ENCODE peak calls at places on chromosomes 7 and 10, in seven cellular contexts. N is cardiac muscle cell, Z is fibroblast of lung, U is upper lobe of right lung, Y is Peyer's patch, W is hepatocyte, R is right atrium auricular region. V is an unnamed sample. For H3K4me1 and H3K27me3, the result is how much of the 10 kb centered on the place peaks cover.

GRCh38 chr7:148927141-148927540 is 43.0 kb upstream of the EZH2 start:
- DNase-seq in N (no peak), Z (no peak), U (no peak), Y (no peak), W (no peak), R (no peak), V (no peak)

GRCh38 chr7:68865351-68865885 is 732.9 kb upstream of the AUTS2 start:
- DNase-seq in N (no peak), Z (peak), U (no peak), Y (no peak), W (no peak), R (no peak), V (no peak)

GRCh38 chr7:34844401-34844800 is 186.4 kb downstream of the NPSR1 start:
- DNase-seq in N (no peak), Z (no peak), U (no peak), Y (no peak), W (no peak), R (no peak), V (no peak)

GRCh38 chr7:26779978-26780595 is 84.3 kb downstream of the SKAP2 start:
- DNase-seq in N (no peak), Z (no peak), U (no peak), Y (no peak), W (no peak), R (no peak), V (no peak)

GRCh38 chr10:11429439-11430052 is 181.9 kb downstream of the USP6NL start:
- DNase-seq in N (no peak), Z (peak), U (no peak), Y (no peak), W (no peak), R (no peak), V (no peak)

GRCh38 chr7:56078196-56078595 is 14.1 kb downstream of the SUMF2 start:
- DNase-seq in N (no peak), Z (no peak), U (peak), Y (no peak), W (no peak), R (no peak), V (no peak)

GRCh38 chr10:75103881-75104686 is 7.4 kb upstream of the SAMD8 start:
- DNase-seq in N (no peak), Z (no peak), U (no peak), Y (no peak), W (no peak), R (no peak), V (no peak)

GRCh38 chr10:77890097-77890496 is 36.5 kb downstream of the DLG5 start:
- DNase-seq in N (no peak), Z (no peak), U (no peak), Y (no peak), W (no peak), R (no peak), V (no peak)

GRCh38 chr10:12819071-12819470 is 182.4 kb downstream of the CCDC3 start:
- DNase-seq in N (no peak), Z (no peak), U (no peak), Y (no peak), W (no peak), R (no peak), V (no peak)

GRCh38 chr7:89887489-89887888 is 266.8 kb upstream of the STEAP1 start:
- DNase-seq in N (no peak), Z (no peak), U (no peak), Y (no peak), W (peak), R (no peak), V (no peak)

GRCh38 chr7:87216701-87217508 is 2.6 kb downstream of the TMEM243 start:
- DNase-seq in N (no peak), Z (no peak), U (no peak), Y (peak), W (no peak), R (no peak), V (no peak)

GRCh38 chr10:2798340-2798739 is 269.0 kb upstream of the PFKP start:
- DNase-seq in N (no peak), Z (no peak), U (no peak), Y (no peak), W (no peak), R (no peak), V (no peak)

GRCh38 chr7:90250601-90251303 is 5.8 kb downstream of the CFAP69 start:
- DNase-seq in N (no peak), Z (peak), U (no peak), Y (no peak), W (no peak), R (no peak), V (no peak)

GRCh38 chr10:3427846-3428442 is 255.4 kb upstream of the PITRM1 start:
- DNase-seq in N (no peak), Z (no peak), U (no peak), Y (no peak), W (no peak), R (peak), V (no peak)

GRCh38 chr7:158388072-158388471 is 199.6 kb downstream of the PTPRN2 start:
- DNase-seq in N (no peak), Z (no peak), U (peak), Y (no peak), W (no peak), R (no peak), V (no peak)

GRCh38 chr7:131284702-131285419 is 42.8 kb upstream of the MKLN1 start:
- DNase-seq in N (no peak), Z (peak), U (peak), Y (no peak), W (peak), R (peak), V (peak)

GRCh38 chr7:154867068-154867467 is 135.9 kb downstream of the PAXIP1 start:
- DNase-seq in N (no peak), Z (no peak), U (peak), Y (no peak), W (no peak), R (no peak), V (no peak)

GRCh38 chr7:149869291-149869650 is 4.5 kb upstream of the ATP6V0E2 start:
- DNase-seq in N (no peak), Z (no peak), U (no peak), Y (peak), W (no peak), R (peak), V (no peak)

GRCh38 chr7:6078548-6078947 is 47.4 kb downstream of the ANKRD61 start:
- DNase-seq in N (no peak), Z (no peak), U (no peak), Y (no peak), W (no peak), R (no peak), V (no peak)

GRCh38 chr10:124465003-124465776 is 3.6 kb downstream of the LHPP start:
- DNase-seq in N (no peak), Z (no peak), U (no peak), Y (peak), W (no peak), R (no peak), V (no peak)

GRCh38 chr10:12741255-12741915 is 260.1 kb downstream of the CCDC3 start:
- DNase-seq in N (no peak), Z (no peak), U (no peak), Y (no peak), W (no peak), R (peak), V (peak)

GRCh38 chr7:75892634-75893272 is 13.9 kb downstream of the RHBDD2 start:
- DNase-seq in N (no peak), Z (peak), U (peak), Y (no peak), W (peak), R (peak), V (peak)

GRCh38 chr7:80827238-80827633 is 91.6 kb downstream of the SEMA3C start:
- DNase-seq in N (no peak), Z (no peak), U (no peak), Y (no peak), W (no peak), R (no peak), V (no peak)

GRCh38 chr7:84200859-84201258 is 6.3 kb upstream of the SEMA3A start:
- DNase-seq in N (no peak), Z (peak), U (no peak), Y (no peak), W (no peak), R (no peak), V (no peak)

GRCh38 chr7:36132025-36132424 is 21.0 kb upstream of the EEPD1 start:
- DNase-seq in N (no peak), Z (no peak), U (no peak), Y (no peak), W (no peak), R (no peak), V (no peak)

GRCh38 chr7:42593860-42594259 is 318.0 kb downstream of the C7orf25 start:
- DNase-seq in N (no peak), Z (no peak), U (no peak), Y (no peak), W (no peak), R (no peak), V (no peak)

GRCh38 chr7:42596737-42597136 is 315.1 kb downstream of the C7orf25 start:
- DNase-seq in N (no peak), Z (no peak), U (no peak), Y (no peak), W (no peak), R (no peak), V (no peak)

GRCh38 chr7:42597296-42597695 is 314.6 kb downstream of the C7orf25 start:
- DNase-seq in N (no peak), Z (no peak), U (no peak), Y (no peak), W (no peak), R (no peak), V (no peak)
- H3K4me1 ChIP-seq in N (under half), Z (under half), U (under half), Y (under half), W (under half), R (under half), V (under half)

GRCh38 chr10:110501142-110501937 is 3.6 kb downstream of the DUSP5 start:
- DNase-seq in N (peak), Z (peak), U (peak), Y (peak), W (peak), R (peak), V (peak)

GRCh38 chr10:110502851-110503301 is 5.2 kb downstream of the DUSP5 start:
- DNase-seq in N (no peak), Z (peak), U (no peak), Y (peak), W (peak), R (no peak), V (peak)

GRCh38 chr10:110500515-110500905 is 2.8 kb downstream of the DUSP5 start:
- DNase-seq in N (peak), Z (peak), U (no peak), Y (no peak), W (peak), R (no peak), V (no peak)

GRCh38 chr10:110503528-110504110 is 5.9 kb downstream of the DUSP5 start:
- DNase-seq in N (no peak), Z (no peak), U (no peak), Y (no peak), W (no peak), R (no peak), V (no peak)

GRCh38 chr10:110502072-110502845 is 4.6 kb downstream of the DUSP5 start:
- DNase-seq in N (no peak), Z (no peak), U (no peak), Y (no peak), W (no peak), R (no peak), V (no peak)
- H3K27me3 ChIP-seq in N (under half), Z (under half), U (under half), Y (under half), W (under half), R (under half), V (under half)

GRCh38 chr10:69318087-69318996 is 40.0 kb downstream of the HK1 start:
- DNase-seq in N (peak), Z (peak), U (peak), Y (peak), W (peak), R (peak), V (peak)

GRCh38 chr10:69320521-69320920 is 42.2 kb downstream of the HK1 start:
- DNase-seq in N (no peak), Z (no peak), U (no peak), Y (no peak), W (no peak), R (no peak), V (no peak)

GRCh38 chr10:69318997-69319727 is 40.9 kb downstream of the HK1 start:
- DNase-seq in N (peak), Z (peak), U (peak), Y (peak), W (peak), R (peak), V (peak)

GRCh38 chr10:69321037-69321715 is 42.9 kb downstream of the HK1 start:
- DNase-seq in N (no peak), Z (no peak), U (peak), Y (no peak), W (no peak), R (no peak), V (no peak)

DNA sequence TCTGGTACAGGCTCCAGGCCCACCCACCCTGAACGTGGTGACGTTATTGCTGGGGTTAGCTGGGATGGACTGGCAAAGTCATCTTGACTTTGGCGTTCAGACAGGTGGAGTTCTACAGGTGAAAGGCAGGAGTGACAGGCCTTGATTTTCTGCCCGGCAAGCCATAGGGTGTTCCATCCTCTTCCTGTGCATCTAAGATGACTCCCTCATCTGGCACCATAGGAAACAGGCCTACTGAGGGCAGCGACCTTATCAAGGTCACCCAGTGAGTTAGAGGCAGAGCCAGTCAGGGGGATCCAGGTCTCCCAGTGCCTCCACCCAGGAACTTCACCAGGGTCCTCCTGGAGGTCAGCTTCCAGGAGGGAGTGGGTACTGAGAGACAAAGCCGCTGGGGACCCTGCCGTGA is 41.6 kb downstream of the HK1 start:
- DNase-seq in N (no peak), Z (no peak), U (no peak), Y (no peak), W (no peak), R (no peak), V (no peak)
- H3K4me1 ChIP-seq in N (under half), Z (under half), U (under half), Y (under half), W (under half), R (under half), V (under half)

DNA sequence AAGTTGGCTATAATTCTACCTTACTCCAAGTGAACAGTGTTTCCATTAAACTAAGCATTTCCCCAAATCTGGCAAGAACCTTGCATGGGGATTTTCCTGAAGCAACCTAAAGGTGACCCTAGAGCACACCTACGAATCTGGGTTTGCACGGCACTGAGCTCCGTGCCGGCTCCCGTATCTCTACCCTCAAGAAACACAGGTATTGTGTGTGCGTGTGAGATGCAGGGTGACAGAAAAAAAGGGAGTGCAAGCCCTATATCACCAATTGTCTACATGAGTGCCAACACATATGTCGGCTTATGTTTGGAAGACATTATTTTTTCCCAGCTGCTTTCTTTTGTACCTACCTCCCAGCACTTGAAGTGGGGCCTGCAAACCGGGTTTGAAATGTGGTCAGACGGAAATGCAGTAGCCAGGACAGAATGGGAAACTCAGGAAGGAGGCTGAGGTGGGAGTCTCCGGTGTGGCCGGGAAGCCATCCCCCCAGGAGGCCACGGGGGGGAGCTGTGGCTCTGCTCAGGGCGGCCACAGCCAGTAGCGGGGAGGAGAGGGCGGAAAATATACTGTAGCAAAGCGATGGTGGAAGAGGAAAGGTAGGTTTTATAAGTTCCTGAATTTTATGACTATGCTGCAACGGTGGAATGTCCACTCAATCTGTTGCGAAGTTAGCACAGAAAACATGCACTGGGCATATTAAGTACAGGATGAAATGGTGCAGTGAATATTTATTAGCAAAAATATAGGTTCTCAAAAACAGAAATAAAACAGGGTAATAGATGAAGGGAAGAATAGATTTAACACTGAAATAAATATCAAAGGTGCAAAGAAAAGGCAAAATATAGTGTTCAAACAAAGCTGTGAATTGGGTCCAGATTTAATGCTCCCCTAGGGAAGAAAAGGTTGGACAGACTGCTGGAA is 435.5 kb upstream of the MGMT start:
- DNase-seq in N (peak), Z (peak), U (no peak), Y (no peak), W (peak), R (no peak), V (no peak)
- H3K27me3 ChIP-seq in N (under half), Z (under half), U (under half), Y (under half), W (under half), R (under half), V (under half)

DNA sequence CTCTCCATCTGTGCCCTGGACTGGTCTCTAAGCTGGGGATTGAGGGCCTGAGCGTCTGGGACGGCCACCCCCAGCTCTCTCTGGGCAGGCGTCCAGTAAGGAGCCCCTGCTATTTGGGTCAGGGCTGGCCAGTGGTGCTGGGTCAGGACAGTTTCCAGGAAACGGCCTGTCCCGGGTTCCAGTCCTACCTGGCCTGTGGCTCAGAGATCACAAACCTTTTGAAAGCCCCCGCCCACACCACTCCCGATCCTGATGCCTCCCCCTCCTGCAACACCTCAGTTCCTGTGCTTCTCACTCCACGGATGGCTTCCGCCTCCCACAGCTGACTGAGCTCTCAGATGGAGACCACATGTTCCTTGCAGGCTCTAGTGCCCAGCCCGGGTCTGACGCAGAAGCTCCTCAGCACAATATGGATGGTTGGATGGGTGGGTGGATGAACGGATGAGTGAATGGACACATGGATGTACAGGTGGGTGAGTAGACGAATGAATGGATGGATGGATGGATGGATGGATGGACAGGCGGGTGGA is 91.7 kb upstream of the PDGFA start:
- DNase-seq in N (no peak), Z (no peak), U (peak), Y (no peak), W (no peak), R (no peak), V (peak)
- H3K4me1 ChIP-seq in N (under half), Z (under half), U (under half), Y (under half), W (under half), R (under half), V (under half)

DNA sequence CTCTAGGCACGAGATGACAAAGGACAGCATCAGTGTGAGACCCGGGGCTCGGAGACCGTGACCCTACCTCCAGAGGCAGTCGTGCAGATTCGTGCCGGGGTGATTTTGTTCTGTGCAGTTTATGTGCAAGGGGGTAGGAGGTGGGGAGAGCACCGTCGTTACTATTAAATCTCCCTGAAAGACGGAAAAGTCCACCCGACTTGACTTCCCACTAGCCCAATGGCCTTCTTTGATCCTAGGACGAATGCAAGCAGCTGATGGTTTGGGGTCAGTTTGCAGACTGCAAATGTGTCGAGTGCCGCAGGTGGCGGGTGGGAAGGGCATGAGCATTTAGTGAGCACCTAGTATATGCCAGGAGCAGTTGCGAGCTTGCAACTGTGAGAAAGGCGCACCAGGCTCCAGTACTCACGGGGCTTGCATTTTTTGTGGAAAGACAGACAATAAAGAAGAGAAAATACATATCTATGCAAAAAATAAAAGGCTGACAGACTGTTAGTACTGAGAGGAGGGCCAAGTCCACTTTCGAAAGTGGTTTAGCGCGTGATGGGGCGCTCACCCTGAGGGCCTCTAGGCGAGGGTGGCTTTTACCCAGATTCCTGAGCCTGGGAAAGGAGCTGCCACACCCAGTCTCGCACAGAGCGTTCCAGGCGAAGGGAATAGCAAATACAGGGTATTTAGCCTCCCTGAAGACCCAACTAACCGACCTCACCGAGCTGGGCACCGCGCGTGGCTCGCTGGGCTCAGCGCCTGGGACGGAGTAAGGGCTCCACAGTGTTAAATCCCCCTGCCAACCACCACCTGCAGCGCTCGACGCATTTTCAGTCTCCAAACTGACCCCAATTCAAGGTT is 941 bp upstream of the OSBPL3 start:
- DNase-seq in N (peak), Z (peak), U (peak), Y (peak), W (peak), R (no peak), V (peak)
- H3K27me3 ChIP-seq in N (under half), Z (under half), U (under half), Y (under half), W (under half), R (under half), V (under half)

DNA sequence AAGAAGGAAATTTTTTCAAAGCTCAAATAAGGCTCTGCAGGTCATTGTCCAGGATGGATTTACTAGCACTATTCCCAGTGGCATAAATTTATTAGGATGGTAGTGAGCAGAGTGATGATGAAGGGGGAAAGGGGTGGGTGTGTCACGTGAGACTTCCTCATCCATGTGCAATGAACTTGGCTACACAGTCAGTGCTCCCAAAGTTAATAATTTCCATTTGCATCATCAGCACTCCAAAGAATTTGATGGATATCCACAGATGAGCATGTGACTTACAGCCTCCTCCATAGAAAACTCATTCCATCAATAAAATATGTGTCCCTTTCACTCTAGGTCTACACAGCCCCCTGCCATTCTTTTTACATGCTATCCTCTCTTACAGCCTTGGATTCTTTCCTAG is 142.6 kb upstream of the PLPP4 start:
- DNase-seq in N (no peak), Z (no peak), U (no peak), Y (no peak), W (no peak), R (no peak), V (no peak)
- H3K4me1 ChIP-seq in N (under half), Z (under half), U (under half), Y (under half), W (under half), R (under half), V (under half)

V was measured in ovary.